ENCODE peak calls at places on chromosomes 13 and 19, in ten cellular contexts. N is Caco-2; V is heart right ventricle; J is HCT116; F is IMR-90; T is ovary; I is aorta; D is Karpas-422; O is MM.1S; L is CD4-positive, alpha-beta T cell. Z is an unnamed sample. For H3K27me3, the result is how much of the 10 kb centered on the place peaks cover.

GRCh38 chr13:98324105-98324504 is 147.0 kb upstream of the RNF113B start:
- DNase-seq in N (no peak), V (no peak), J (no peak), F (no peak), T (no peak), I (no peak), D (no peak), O (no peak), L (no peak), Z (no peak)

GRCh38 chr19:4916292-4917082 is 7.2 kb downstream of the UHRF1 start:
- DNase-seq in N (no peak), V (no peak), J (no peak), F (no peak), T (no peak), I (no peak), D (no peak), O (no peak), L (peak), Z (no peak)

GRCh38 chr19:48746738-48747575 is at the start of gene IZUMO1:
- DNase-seq in N (no peak), V (peak), J (peak), F (peak), T (peak), I (peak), D (peak), O (peak), L (peak), Z (peak)

GRCh38 chr13:75225288-75225687 is 256.7 kb downstream of the TBC1D4 start:
- DNase-seq in N (no peak), V (no peak), J (no peak), F (no peak), T (no peak), I (no peak), D (no peak), O (no peak), L (no peak), Z (no peak)

GRCh38 chr13:96091932-96092253 is 2.0 kb downstream of the HS6ST3 start:
- DNase-seq in N (no peak), V (no peak), J (no peak), F (no peak), T (no peak), I (no peak), D (no peak), O (no peak), L (no peak), Z (no peak)

GRCh38 chr13:71493189-71493588 is 373.8 kb downstream of the DACH1 start:
- DNase-seq in N (no peak), V (no peak), J (no peak), F (no peak), T (no peak), I (no peak), D (no peak), O (no peak), L (no peak), Z (no peak)

GRCh38 chr13:112346173-112346898 is 29.8 kb upstream of the SPACA7 start:
- DNase-seq in N (no peak), V (no peak), J (peak), F (no peak), T (no peak), I (no peak), D (peak), O (no peak), L (no peak), Z (no peak)

GRCh38 chr13:92967923-92968322 is 258.7 kb upstream of the GPC6 start:
- DNase-seq in N (no peak), V (no peak), J (no peak), F (peak), T (no peak), I (no peak), D (no peak), O (peak), L (no peak), Z (no peak)

GRCh38 chr19:55146078-55146647 is 2.8 kb downstream of the TNNT1 start:
- DNase-seq in N (peak), V (no peak), J (peak), F (no peak), T (no peak), I (no peak), D (peak), O (no peak), L (no peak), Z (no peak)

GRCh38 chr19:42594617-42595489 is at the start of gene CEACAM8:
- DNase-seq in N (no peak), V (no peak), J (no peak), F (no peak), T (no peak), I (no peak), D (no peak), O (no peak), L (no peak), Z (no peak)

GRCh38 chr19:55196803-55197202 is 12.5 kb downstream of the PTPRH start:
- DNase-seq in N (no peak), V (no peak), J (no peak), F (no peak), T (no peak), I (no peak), D (peak), O (no peak), L (no peak), Z (no peak)

GRCh38 chr19:21410166-21410565 is 13.2 kb downstream of the ZNF493 start:
- DNase-seq in N (no peak), V (no peak), J (no peak), F (no peak), T (no peak), I (no peak), D (no peak), O (no peak), L (no peak), Z (no peak)

GRCh38 chr19:56994251-56995017 is 125.4 kb upstream of the USP29 start:
- DNase-seq in N (no peak), V (no peak), J (no peak), F (no peak), T (peak), I (no peak), D (no peak), O (no peak), L (no peak), Z (no peak)

GRCh38 chr13:97067342-97067895 is 73.1 kb upstream of the OXGR1 start:
- DNase-seq in N (no peak), V (no peak), J (no peak), F (no peak), T (no peak), I (no peak), D (no peak), O (no peak), L (no peak), Z (no peak)

GRCh38 chr13:80173224-80173623 is 167.7 kb downstream of the SPRY2 start:
- DNase-seq in N (no peak), V (no peak), J (no peak), F (no peak), T (no peak), I (peak), D (no peak), O (no peak), L (no peak), Z (peak)

GRCh38 chr13:99971576-99972189 is at the start of gene ZIC5:
- DNase-seq in N (no peak), V (no peak), J (no peak), F (no peak), T (no peak), I (no peak), D (no peak), O (no peak), L (no peak), Z (no peak)

GRCh38 chr13:93559718-93560117 is 333.1 kb downstream of the GPC6 start:
- DNase-seq in N (no peak), V (no peak), J (no peak), F (peak), T (no peak), I (no peak), D (no peak), O (no peak), L (no peak), Z (no peak)

GRCh38 chr19:23404676-23405075 is 9.4 kb upstream of the ZNF91 start:
- DNase-seq in N (no peak), V (no peak), J (no peak), F (no peak), T (no peak), I (no peak), D (no peak), O (no peak), L (no peak), Z (no peak)

GRCh38 chr13:41306271-41307150 is 4.6 kb upstream of the NAA16 start:
- DNase-seq in N (no peak), V (no peak), J (no peak), F (peak), T (no peak), I (no peak), D (no peak), O (no peak), L (no peak), Z (no peak)

GRCh38 chr13:112160558-112160957 is 93.6 kb downstream of the SOX1 start:
- DNase-seq in N (peak), V (no peak), J (no peak), F (no peak), T (no peak), I (no peak), D (no peak), O (no peak), L (no peak), Z (no peak)

GRCh38 chr13:32728327-32728726 is 142.1 kb downstream of the PDS5B start:
- DNase-seq in N (no peak), V (no peak), J (no peak), F (no peak), T (no peak), I (no peak), D (no peak), O (no peak), L (no peak), Z (no peak)

GRCh38 chr19:11480927-11481776 is at the start of gene ELAVL3:
- DNase-seq in N (no peak), V (no peak), J (no peak), F (no peak), T (no peak), I (no peak), D (no peak), O (no peak), L (no peak), Z (no peak)

GRCh38 chr19:45569619-45570421 is 14.8 kb downstream of the OPA3 start:
- DNase-seq in N (peak), V (peak), J (peak), F (no peak), T (no peak), I (peak), D (peak), O (peak), L (peak), Z (peak)

GRCh38 chr13:34416833-34417425 is 525.1 kb upstream of the NBEA start:
- DNase-seq in N (no peak), V (peak), J (no peak), F (peak), T (peak), I (peak), D (no peak), O (no peak), L (no peak), Z (no peak)

GRCh38 chr19:38441660-38442348 is 8.3 kb downstream of the RYR1 start:
- DNase-seq in N (no peak), V (no peak), J (no peak), F (no peak), T (no peak), I (no peak), D (peak), O (no peak), L (no peak), Z (no peak)

GRCh38 chr13:85099245-85099644 is 700.0 kb downstream of the SLITRK6 start:
- DNase-seq in N (no peak), V (no peak), J (no peak), F (no peak), T (no peak), I (no peak), D (no peak), O (no peak), L (no peak), Z (no peak)

GRCh38 chr13:61414686-61415664 is 674 bp downstream of the PCDH20 start:
- DNase-seq in N (peak), V (peak), J (no peak), F (no peak), T (no peak), I (peak), D (no peak), O (no peak), L (no peak), Z (no peak)

GRCh38 chr13:44307255-44307654 is 66.4 kb upstream of the SERP2 start:
- DNase-seq in N (no peak), V (no peak), J (peak), F (peak), T (no peak), I (no peak), D (no peak), O (no peak), L (no peak), Z (no peak)

GRCh38 chr19:29680447-29680846 is 15.2 kb downstream of the PLEKHF1 start:
- DNase-seq in N (no peak), V (peak), J (no peak), F (no peak), T (no peak), I (peak), D (peak), O (no peak), L (peak), Z (no peak)

GRCh38 chr19:8515317-8515716 is 1.4 kb upstream of the ZNF414 start:
- DNase-seq in N (no peak), V (no peak), J (no peak), F (no peak), T (no peak), I (no peak), D (peak), O (no peak), L (peak), Z (no peak)

GRCh38 chr13:83449666-83450395 is 432.4 kb downstream of the SLITRK1 start:
- DNase-seq in N (no peak), V (no peak), J (no peak), F (peak), T (no peak), I (no peak), D (no peak), O (no peak), L (no peak), Z (no peak)

GRCh38 chr19:11659612-11660011 is 62.3 kb downstream of the ZNF627 start:
- DNase-seq in N (no peak), V (no peak), J (no peak), F (peak), T (no peak), I (no peak), D (peak), O (peak), L (no peak), Z (no peak)

GRCh38 chr13:98540476-98540875 is 36.4 kb downstream of the STK24 start:
- DNase-seq in N (no peak), V (no peak), J (no peak), F (no peak), T (no peak), I (no peak), D (no peak), O (no peak), L (no peak), Z (no peak)

GRCh38 chr13:33487575-33488243 is 202.2 kb upstream of the STARD13 start:
- DNase-seq in N (no peak), V (no peak), J (no peak), F (peak), T (no peak), I (no peak), D (peak), O (peak), L (no peak), Z (no peak)

GRCh38 chr19:51294211-51294976 is 17.1 kb upstream of the IGLON5 start:
- DNase-seq in N (no peak), V (no peak), J (no peak), F (no peak), T (no peak), I (no peak), D (no peak), O (no peak), L (no peak), Z (no peak)

GRCh38 chr19:51292971-51293370 is 18.5 kb upstream of the IGLON5 start:
- DNase-seq in N (no peak), V (peak), J (no peak), F (no peak), T (no peak), I (no peak), D (no peak), O (no peak), L (no peak), Z (no peak)

GRCh38 chr19:51295382-51296126 is 15.9 kb upstream of the IGLON5 start:
- DNase-seq in N (no peak), V (no peak), J (no peak), F (no peak), T (no peak), I (no peak), D (no peak), O (no peak), L (no peak), Z (no peak)

GRCh38 chr19:51294977-51295375 is 16.5 kb upstream of the IGLON5 start:
- DNase-seq in N (no peak), V (no peak), J (no peak), F (no peak), T (no peak), I (no peak), D (no peak), O (no peak), L (no peak), Z (no peak)

DNA sequence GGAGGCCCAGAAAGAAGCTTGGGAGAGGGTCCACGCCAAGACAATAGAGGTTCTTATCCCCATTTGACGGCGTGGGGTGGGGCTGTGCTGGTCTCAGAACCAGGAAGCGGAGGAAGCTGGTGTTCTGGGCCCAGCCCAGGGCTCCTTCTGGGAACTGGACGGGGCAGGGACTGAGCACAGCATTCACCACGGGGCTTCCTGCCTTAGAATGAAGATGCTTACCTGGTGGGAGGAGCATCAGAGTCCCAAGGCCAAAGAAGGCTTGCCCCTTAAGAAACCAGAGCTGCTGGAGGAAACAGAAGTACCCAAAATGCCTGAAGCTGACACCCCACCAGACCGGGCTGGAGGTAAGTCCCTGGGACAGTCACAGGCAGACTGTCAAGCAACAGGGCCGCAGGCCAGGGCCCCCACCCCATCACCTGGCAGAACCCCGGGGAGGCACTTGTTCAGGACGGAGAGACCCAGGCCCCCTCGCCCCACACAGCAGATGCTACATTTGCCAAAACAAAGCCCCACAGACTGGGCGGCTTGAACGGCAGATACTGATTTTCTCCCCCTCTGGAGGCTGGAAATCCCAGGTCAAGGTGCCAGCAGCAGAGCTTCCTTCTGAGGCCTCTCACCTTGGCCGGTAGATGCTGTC is 17.8 kb upstream of the IGLON5 start:
- DNase-seq in N (no peak), V (no peak), J (no peak), F (no peak), T (no peak), I (no peak), D (no peak), O (no peak), L (no peak), Z (no peak)
- H3K27me3 ChIP-seq in N (under half), V (under half), J (under half), F (under half), T (under half), I (under half), D (under half), O (under half), L (under half), Z (under half)

GRCh38 chr13:20193924-20194631 is 1.3 kb upstream of the GJB2 start:
- DNase-seq in N (no peak), V (no peak), J (no peak), F (no peak), T (no peak), I (no peak), D (no peak), O (no peak), L (no peak), Z (no peak)

GRCh38 chr13:20192470-20193141 is at the start of gene GJB2:
- DNase-seq in N (no peak), V (peak), J (no peak), F (no peak), T (no peak), I (no peak), D (no peak), O (peak), L (no peak), Z (no peak)

GRCh38 chr13:20191311-20191901 is 1.3 kb downstream of the GJB2 start:
- DNase-seq in N (no peak), V (no peak), J (no peak), F (no peak), T (no peak), I (no peak), D (no peak), O (no peak), L (no peak), Z (no peak)

GRCh38 chr13:20191902-20192469 is 752 bp downstream of the GJB2 start:
- DNase-seq in N (no peak), V (no peak), J (no peak), F (no peak), T (no peak), I (no peak), D (no peak), O (peak), L (no peak), Z (no peak)

GRCh38 chr13:20193142-20193923 is 595 bp upstream of the GJB2 start:
- DNase-seq in N (no peak), V (no peak), J (no peak), F (no peak), T (no peak), I (no peak), D (no peak), O (no peak), L (no peak), Z (no peak)
- H3K27me3 ChIP-seq in N (under half), V (half or more), J (under half), F (half or more), T (under half), I (under half), D (under half), O (under half), L (half or more), Z (under half)

DNA sequence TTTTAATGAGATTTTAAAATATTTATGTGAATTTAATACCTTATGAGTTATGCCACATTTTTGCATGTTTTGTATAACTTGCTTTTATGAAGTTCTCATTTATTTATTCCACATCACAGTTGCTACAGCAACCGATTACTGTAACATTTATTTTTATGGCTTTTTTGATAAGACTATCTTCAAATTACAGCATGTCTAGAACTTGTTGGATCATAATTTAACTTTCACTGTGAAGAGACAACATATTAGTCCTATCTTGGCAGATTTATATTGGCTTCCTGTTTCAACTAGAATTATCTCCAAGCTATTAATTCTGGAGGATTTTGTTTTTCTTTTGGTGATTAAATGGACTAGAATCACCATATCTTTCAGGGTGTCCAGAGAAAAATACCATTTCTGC is 793.7 kb upstream of the SLITRK5 start:
- DNase-seq in N (no peak), V (no peak), J (no peak), F (no peak), T (no peak), I (no peak), D (no peak), O (no peak), L (no peak), Z (no peak)
- H3K27me3 ChIP-seq in N (under half), V (under half), J (under half), F (under half), T (under half), I (under half), D (under half), O (under half), L (under half), Z (under half)

GRCh38 chr19:17328517-17329060 is 6.1 kb downstream of the ANO8 start:
- DNase-seq in N (no peak), V (no peak), J (no peak), F (no peak), T (no peak), I (no peak), D (no peak), O (no peak), L (peak), Z (no peak)
- H3K27me3 ChIP-seq in N (under half), V (under half), J (under half), F (under half), T (under half), I (under half), D (under half), O (under half), L (under half), Z (under half)

DNA sequence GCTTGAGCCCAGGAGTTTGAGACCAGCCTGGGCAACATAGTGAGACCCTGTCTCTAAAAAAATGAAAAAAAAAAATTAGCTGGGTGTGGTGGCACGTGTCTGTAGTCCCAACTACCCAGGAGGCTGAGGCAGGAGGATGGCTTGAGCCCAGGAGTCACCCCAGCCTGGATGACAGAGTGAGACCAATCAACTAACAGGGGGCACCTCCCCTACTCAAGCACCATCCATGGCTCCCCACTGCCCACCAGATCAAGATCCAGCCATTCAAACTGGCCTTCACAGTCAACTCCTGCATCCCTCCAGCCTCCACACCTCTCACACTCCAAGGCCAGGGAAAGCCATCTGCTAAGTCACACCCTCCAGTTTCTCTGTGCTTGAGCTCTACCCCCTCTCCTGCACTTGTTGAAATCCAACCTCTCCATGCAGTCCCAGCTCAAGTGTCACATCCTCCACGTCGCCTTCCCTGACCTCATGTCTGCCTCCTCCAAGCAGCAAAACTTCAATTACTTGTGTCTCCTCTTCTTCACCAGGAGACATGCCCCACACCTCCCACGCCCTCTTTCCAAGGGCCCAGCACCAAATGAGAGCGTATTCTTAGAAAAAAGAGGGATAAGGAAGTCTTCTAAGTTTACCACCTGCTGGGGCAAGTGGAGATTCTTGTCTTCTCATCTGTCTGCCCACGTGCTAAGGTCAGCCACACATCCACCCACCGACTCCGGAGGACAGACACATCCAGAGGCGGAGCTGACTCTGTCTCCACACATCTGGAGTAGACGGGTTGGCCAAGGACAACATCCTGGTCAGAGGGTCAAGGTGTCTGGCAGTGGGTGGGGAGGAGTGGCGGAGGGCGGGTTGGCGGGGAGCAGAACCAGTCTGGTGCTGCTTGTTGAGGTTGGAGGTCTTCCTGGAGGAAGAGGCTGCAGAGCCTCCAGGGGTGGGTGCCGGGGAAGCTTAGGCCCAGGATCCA is 974 bp upstream of the CYP4F22 start:
- DNase-seq in N (no peak), V (no peak), J (no peak), F (no peak), T (no peak), I (no peak), D (no peak), O (no peak), L (no peak), Z (no peak)
- H3K27me3 ChIP-seq in N (under half), V (half or more), J (under half), F (under half), T (under half), I (under half), D (under half), O (half or more), L (under half), Z (under half)

Z was measured in adrenal gland.